ENCODE peak calls at places on chromosomes 11 and 22, in six cellular contexts. One of them, this sample, is unnamed.

GRCh38 chr11:57485217-57486007 is 25.1 kb downstream of the RTN4RL2 start:
- DNase-seq in activated T-cell treated with anti-CD3 and anti-CD28 coated beads for 24 hours: no peak
- DNase-seq in DMS53: no peak
- DNase-seq in lower leg skin: no peak
- DNase-seq in hepatic stellate cell: no peak
- DNase-seq in activated naive CD4-positive, alpha-beta T cell: no peak
- DNase-seq in this sample: no peak

GRCh38 chr22:22465782-22466181 is 42.8 kb downstream of the ZNF280B start:
- DNase-seq in DMS53: no peak
- DNase-seq in hepatic stellate cell: no peak
- DNase-seq in lower leg skin: no peak
- DNase-seq in activated T-cell treated with anti-CD3 and anti-CD28 coated beads for 24 hours: no peak
- DNase-seq in activated naive CD4-positive, alpha-beta T cell: no peak
- DNase-seq in this sample: no peak

GRCh38 chr22:37244922-37245722 is 1.1 kb upstream of the RAC2 start:
- DNase-seq in hepatic stellate cell: no peak
- DNase-seq in activated naive CD4-positive, alpha-beta T cell: no peak
- DNase-seq in lower leg skin: no peak
- DNase-seq in activated T-cell treated with anti-CD3 and anti-CD28 coated beads for 24 hours: no peak
- DNase-seq in DMS53: no peak
- DNase-seq in this sample: no peak

GRCh38 chr11:12862761-12863469 is 146.2 kb upstream of the RASSF10 start:
- DNase-seq in hepatic stellate cell: peak
- DNase-seq in activated T-cell treated with anti-CD3 and anti-CD28 coated beads for 24 hours: no peak
- DNase-seq in activated naive CD4-positive, alpha-beta T cell: no peak
- DNase-seq in lower leg skin: no peak
- DNase-seq in DMS53: no peak
- DNase-seq in this sample: peak

GRCh38 chr22:24436553-24436952 is 9.2 kb downstream of the ADORA2A start:
- DNase-seq in activated naive CD4-positive, alpha-beta T cell: no peak
- DNase-seq in lower leg skin: no peak
- DNase-seq in DMS53: no peak
- DNase-seq in hepatic stellate cell: no peak
- DNase-seq in activated T-cell treated with anti-CD3 and anti-CD28 coated beads for 24 hours: no peak
- DNase-seq in this sample: no peak

GRCh38 chr22:46293591-46294260 is 2.9 kb upstream of the GTSE1 start:
- DNase-seq in lower leg skin: peak
- DNase-seq in DMS53: no peak
- DNase-seq in hepatic stellate cell: no peak
- DNase-seq in activated T-cell treated with anti-CD3 and anti-CD28 coated beads for 24 hours: no peak
- DNase-seq in activated naive CD4-positive, alpha-beta T cell: no peak
- DNase-seq in this sample: no peak

GRCh38 chr11:19181673-19182261 is 20.0 kb downstream of the CSRP3 start:
- DNase-seq in lower leg skin: no peak
- DNase-seq in hepatic stellate cell: no peak
- DNase-seq in activated T-cell treated with anti-CD3 and anti-CD28 coated beads for 24 hours: no peak
- DNase-seq in activated naive CD4-positive, alpha-beta T cell: no peak
- DNase-seq in DMS53: no peak
- DNase-seq in this sample: no peak

GRCh38 chr11:128341280-128341679 is 246.1 kb downstream of the ETS1 start:
- DNase-seq in hepatic stellate cell: no peak
- DNase-seq in DMS53: peak
- DNase-seq in activated naive CD4-positive, alpha-beta T cell: no peak
- DNase-seq in lower leg skin: no peak
- DNase-seq in activated T-cell treated with anti-CD3 and anti-CD28 coated beads for 24 hours: no peak
- DNase-seq in this sample: no peak

GRCh38 chr11:87236368-87236767 is 198.6 kb downstream of the TMEM135 start:
- DNase-seq in hepatic stellate cell: no peak
- DNase-seq in activated naive CD4-positive, alpha-beta T cell: no peak
- DNase-seq in DMS53: peak
- DNase-seq in activated T-cell treated with anti-CD3 and anti-CD28 coated beads for 24 hours: no peak
- DNase-seq in lower leg skin: no peak
- DNase-seq in this sample: no peak

GRCh38 chr11:111586305-111586915 is 15.8 kb upstream of the SIK2 start:
- DNase-seq in activated T-cell treated with anti-CD3 and anti-CD28 coated beads for 24 hours: no peak
- DNase-seq in activated naive CD4-positive, alpha-beta T cell: no peak
- DNase-seq in DMS53: peak
- DNase-seq in hepatic stellate cell: no peak
- DNase-seq in lower leg skin: no peak
- DNase-seq in this sample: no peak